ENCODE peak calls at places on chromosomes 13 and 19, in five cellular contexts. J is stimulated activated CD8-positive, alpha-beta memory T cell treated with anti-CD3 and anti-CD28 coated beads, Interleukin-2, amount 100 ng/mL, for 48 hours; B is heart left ventricle; W is tibial nerve; Z is AG10803. X is an unnamed sample.

GRCh38 chr19:46529622-46530451 is 34.2 kb upstream of the PNMA8B start:
- DNase-seq in Z (peak), W (peak), B (peak), J (peak), X (peak)

GRCh38 chr19:10363789-10364281 is 16.5 kb downstream of the TYK2 start:
- DNase-seq in Z (no peak), J (no peak), B (no peak), W (no peak), X (no peak)

GRCh38 chr13:44932171-44932849 is 57.0 kb downstream of the NUFIP1 start:
- DNase-seq in B (no peak), Z (no peak), W (no peak), J (no peak), X (no peak)

GRCh38 chr19:32570081-32570785 is 10.8 kb upstream of the PDCD5 start:
- DNase-seq in B (peak), Z (peak), J (no peak), W (peak), X (peak)

GRCh38 chr19:1245468-1245867 is 2.9 kb upstream of the MIDN start:
- DNase-seq in J (no peak), W (no peak), Z (no peak), B (no peak), X (no peak)

GRCh38 chr13:54593504-54593903 is 1564.9 kb downstream of the OLFM4 start:
- DNase-seq in J (no peak), B (no peak), W (no peak), Z (no peak), X (no peak)

GRCh38 chr13:20997301-20998061 is 63.9 kb downstream of the LATS2 start:
- DNase-seq in B (peak), W (no peak), J (no peak), Z (peak), X (no peak)

GRCh38 chr13:48594080-48594815 is 59.5 kb upstream of the CYSLTR2 start:
- DNase-seq in W (no peak), J (no peak), Z (no peak), B (no peak), X (no peak)

GRCh38 chr19:1445185-1445931 is 4.6 kb upstream of the APC2 start:
- DNase-seq in J (peak), W (peak), Z (peak), B (peak), X (peak)

GRCh38 chr13:27280009-27280646 is 9.5 kb downstream of the RASL11A start:
- DNase-seq in B (no peak), W (no peak), Z (no peak), J (no peak), X (no peak)

GRCh38 chr13:50724438-50724837 is 119.1 kb downstream of the DLEU7 start:
- DNase-seq in W (no peak), J (no peak), Z (no peak), B (no peak), X (no peak)

GRCh38 chr13:45222919-45223318 is 22.1 kb upstream of the KCTD4 start:
- DNase-seq in W (no peak), Z (no peak), J (no peak), B (no peak), X (no peak)

GRCh38 chr13:76380436-76381065 is 505.7 kb downstream of the KCTD12 start:
- DNase-seq in J (no peak), B (no peak), Z (peak), W (no peak), X (no peak)

X was measured in GDM1.